ENCODE peak calls at places on chromosomes 1 and 21, in four cellular contexts. H, X, T and D are unnamed samples. For H3K27me3, the result is how much of the 10 kb centered on the place peaks cover.

GRCh38 chr1:114180742-114181141 is 27.1 kb upstream of the SYT6 start:
- DNase-seq in H (no peak), X (no peak), T (no peak), D (no peak)

GRCh38 chr1:45266151-45266801 is 59.9 kb upstream of the ZSWIM5 start:
- DNase-seq in H (peak), X (peak), T (peak), D (peak)

GRCh38 chr1:152111515-152111968 is 3.7 kb downstream of the TCHH start:
- DNase-seq in H (no peak), X (no peak), T (no peak), D (no peak)

GRCh38 chr1:107547363-107548155 is 406.7 kb downstream of the NTNG1 start:
- DNase-seq in H (no peak), X (no peak), T (no peak), D (no peak)

GRCh38 chr1:2408859-2409276 is 3.5 kb downstream of the PEX10 start:
- DNase-seq in H (peak), X (no peak), T (no peak), D (no peak)

GRCh38 chr21:29819675-29820337 is 120.0 kb downstream of the GRIK1 start:
- DNase-seq in H (no peak), X (no peak), T (no peak), D (no peak)

GRCh38 chr1:73770109-73770905 is 427.7 kb downstream of the LRRIQ3 start:
- DNase-seq in H (no peak), X (no peak), T (no peak), D (no peak)

GRCh38 chr1:173478099-173478555 is 992 bp downstream of the PRDX6 start:
- DNase-seq in H (peak), X (peak), T (no peak), D (peak)

GRCh38 chr1:222239130-222239529 is 308.8 kb downstream of the HHIPL2 start:
- DNase-seq in H (no peak), X (no peak), T (no peak), D (no peak)
- H3K27ac ChIP-seq in H (no peak), X (no peak), T (no peak), D (no peak)

DNA sequence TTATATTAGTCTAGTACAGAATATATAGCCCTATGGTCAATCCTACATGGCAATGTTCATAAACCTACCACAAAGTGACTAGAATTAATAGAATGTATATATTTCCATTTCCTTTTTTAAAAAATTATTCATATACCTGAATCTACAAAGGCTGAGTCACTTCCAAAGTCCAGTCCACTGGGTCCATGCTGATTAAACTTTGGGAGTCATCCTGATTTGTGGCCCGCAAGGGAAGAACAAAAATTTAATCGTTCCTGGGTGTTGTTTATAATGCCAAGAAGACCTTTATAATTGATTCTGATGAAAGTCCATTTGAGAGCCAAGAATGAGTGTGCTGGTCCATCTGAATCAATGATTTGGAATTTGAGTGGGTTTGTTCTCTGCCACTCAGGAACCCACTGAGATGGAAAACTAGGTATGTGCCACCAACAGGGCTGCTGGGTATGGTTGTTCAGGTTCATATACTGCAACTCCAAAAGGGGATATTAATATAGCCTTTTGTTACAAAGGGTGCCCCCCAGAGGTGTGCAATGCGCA is 221.9 kb upstream of the PLXNA2 start:
- DNase-seq in H (no peak), X (no peak), T (no peak), D (no peak)
- TF ChIP-seq CTCF in H (no peak), X (no peak), T (no peak), D (no peak)

DNA sequence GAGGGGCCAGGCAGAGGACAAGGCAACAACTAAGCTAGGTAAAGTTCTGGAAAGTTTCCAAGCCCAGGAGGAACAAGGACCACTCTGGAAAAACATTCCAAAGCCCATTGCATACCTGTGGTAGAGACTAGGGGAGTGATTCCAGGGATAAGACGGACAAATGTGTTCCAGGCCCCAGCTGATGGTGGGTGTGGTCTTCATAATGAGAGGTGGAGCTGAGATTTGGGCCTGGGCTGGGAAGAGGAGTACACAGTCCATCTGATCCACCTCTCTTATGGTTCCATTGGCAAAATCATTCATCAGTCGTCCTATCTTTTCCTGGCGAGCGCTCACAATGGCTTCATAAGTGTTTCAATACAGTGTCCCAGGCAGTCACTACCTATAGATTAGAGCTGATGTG is 4.5 kb downstream of the KLHDC7A start:
- DNase-seq in H (no peak), X (no peak), T (no peak), D (no peak)
- H3K27me3 ChIP-seq in H (half or more), X (under half), T (under half), D (under half)

GRCh38 chr21:27070881-27071670 is 104.2 kb upstream of the ADAMTS5 start:
- DNase-seq in H (no peak), X (no peak), T (no peak), D (no peak)
- H3K27ac ChIP-seq in H (peak), X (peak), T (no peak), D (no peak)

GRCh38 chr1:204126367-204126766 is 25.5 kb downstream of the ETNK2 start:
- DNase-seq in H (no peak), X (no peak), T (no peak), D (no peak)

GRCh38 chr1:204125759-204126351 is 26.0 kb downstream of the ETNK2 start:
- DNase-seq in H (no peak), X (no peak), T (no peak), D (no peak)

GRCh38 chr1:204124639-204125038 is 27.2 kb downstream of the ETNK2 start:
- DNase-seq in H (no peak), X (no peak), T (no peak), D (no peak)

GRCh38 chr1:204121840-204122555 is 29.8 kb downstream of the ETNK2 start:
- DNase-seq in H (no peak), X (no peak), T (no peak), D (no peak)

GRCh38 chr1:204123376-204123775 is 28.5 kb downstream of the ETNK2 start:
- DNase-seq in H (no peak), X (no peak), T (no peak), D (no peak)
- TF ChIP-seq CTCF in H (peak), X (no peak), T (no peak), D (peak)